ENCODE peak calls at places on chromosomes 4 and X, in five cellular contexts. One of them, this sample, is unnamed.

GRCh38 chrX:44872319-44872816 is 620 bp upstream of the KDM6A start:
- DNase-seq in HuH-7: peak; percentile 15
- DNase-seq in posterior vena cava: no peak
- DNase-seq in EH: no peak
- DNase-seq in endodermal cell: no peak
- DNase-seq in this sample: no peak

GRCh38 chr4:188021548-188022249 is 26.1 kb downstream of the ZFP42 start:
- DNase-seq in HuH-7: no peak
- DNase-seq in posterior vena cava: no peak
- DNase-seq in EH: peak; percentile 15
- DNase-seq in endodermal cell: no peak
- DNase-seq in this sample: no peak

GRCh38 chrX:37423864-37424569 is 74.9 kb downstream of the PRRG1 start:
- DNase-seq in HuH-7: no peak
- DNase-seq in posterior vena cava: no peak
- DNase-seq in EH: peak; percentile 78
- DNase-seq in endodermal cell: no peak
- DNase-seq in this sample: no peak

GRCh38 chr4:101774807-101775206 is 15.7 kb upstream of the BANK1 start:
- DNase-seq in HuH-7: no peak
- DNase-seq in posterior vena cava: no peak
- DNase-seq in EH: peak; percentile 41
- DNase-seq in endodermal cell: no peak
- DNase-seq in this sample: no peak

GRCh38 chrX:63349307-63349706 is 1.8 kb downstream of the SPIN4 start:
- DNase-seq in HuH-7: no peak
- DNase-seq in posterior vena cava: no peak
- DNase-seq in EH: no peak
- DNase-seq in endodermal cell: no peak
- DNase-seq in this sample: no peak

GRCh38 chr4:181949704-181950312 is 293.4 kb upstream of the TENM3 start:
- DNase-seq in HuH-7: no peak
- DNase-seq in posterior vena cava: no peak
- DNase-seq in EH: no peak
- DNase-seq in endodermal cell: peak; percentile 84
- DNase-seq in this sample: no peak

GRCh38 chr4:169612869-169613859 is 781 bp upstream of the NEK1 start:
- DNase-seq in HuH-7: peak; percentile 71
- DNase-seq in posterior vena cava: peak; percentile 89
- DNase-seq in EH: peak; percentile 79
- DNase-seq in endodermal cell: peak; percentile 92
- DNase-seq in this sample: no peak

GRCh38 chrX:38375888-38376287 is 23.5 kb downstream of the OTC start:
- DNase-seq in HuH-7: no peak
- DNase-seq in posterior vena cava: no peak
- DNase-seq in EH: no peak
- DNase-seq in endodermal cell: peak; percentile 42
- DNase-seq in this sample: no peak

GRCh38 chr4:84995386-84995785 is 28.9 kb upstream of the WDFY3 start:
- DNase-seq in HuH-7: no peak
- DNase-seq in posterior vena cava: no peak
- DNase-seq in EH: peak; percentile 83
- DNase-seq in endodermal cell: peak; percentile 75
- DNase-seq in this sample: no peak

GRCh38 chr4:38235338-38235737 is 275.1 kb downstream of the PTTG2 start:
- DNase-seq in HuH-7: no peak
- DNase-seq in posterior vena cava: no peak
- DNase-seq in EH: peak; percentile 20
- DNase-seq in endodermal cell: no peak
- DNase-seq in this sample: no peak

GRCh38 chr4:16289872-16290554 is 63.7 kb upstream of the TAPT1 start:
- DNase-seq in HuH-7: peak; percentile 20
- DNase-seq in posterior vena cava: no peak
- DNase-seq in EH: peak; percentile 49
- DNase-seq in endodermal cell: no peak
- DNase-seq in this sample: no peak

GRCh38 chr4:106473515-106473914 is 104.9 kb upstream of the GIMD1 start:
- DNase-seq in HuH-7: no peak
- DNase-seq in posterior vena cava: no peak
- DNase-seq in EH: no peak
- DNase-seq in endodermal cell: no peak
- DNase-seq in this sample: no peak

This sample was measured in CMK.